ENCODE peak calls at places on chromosomes 7 and 10, in five cellular contexts. X, M, Q, I and V are unnamed samples.

GRCh38 chr10:124063736-124064135 is 29.7 kb downstream of the CHST15 start:
- DNase-seq in X (no peak), M (peak), Q (no peak), I (peak), V (no peak)

GRCh38 chr10:91596821-91597396 is 36.0 kb downstream of the PPP1R3C start:
- DNase-seq in X (peak), M (no peak), Q (no peak), I (no peak), V (no peak)

GRCh38 chr10:11440250-11441150 is 170.9 kb downstream of the USP6NL start:
- DNase-seq in X (peak), M (no peak), Q (no peak), I (no peak), V (peak)

GRCh38 chr10:32400961-32401360 is 45.0 kb upstream of the CCDC7 start:
- DNase-seq in X (no peak), M (no peak), Q (no peak), I (no peak), V (no peak)

GRCh38 chr10:103333934-103334520 is 16.9 kb downstream of the PCGF6 start:
- DNase-seq in X (no peak), M (no peak), Q (no peak), I (no peak), V (no peak)

GRCh38 chr10:69838418-69838817 is 36.7 kb downstream of the COL13A1 start:
- DNase-seq in X (no peak), M (no peak), Q (no peak), I (no peak), V (no peak)

GRCh38 chr10:78977761-78978305 is 90.9 kb upstream of the ZMIZ1 start:
- DNase-seq in X (no peak), M (no peak), Q (peak), I (no peak), V (no peak)

GRCh38 chr7:96532428-96532922 is 177.2 kb downstream of the SEM1 start:
- DNase-seq in X (no peak), M (no peak), Q (no peak), I (no peak), V (no peak)

GRCh38 chr7:50711271-50712175 is 71.2 kb downstream of the GRB10 start:
- DNase-seq in X (no peak), M (no peak), Q (peak), I (no peak), V (no peak)

GRCh38 chr10:81034376-81034775 is 496.7 kb downstream of the SH2D4B start:
- DNase-seq in X (no peak), M (no peak), Q (no peak), I (no peak), V (no peak)

GRCh38 chr10:44761076-44761475 is 150.1 kb upstream of the TMEM72 start:
- DNase-seq in X (no peak), M (no peak), Q (no peak), I (no peak), V (no peak)

GRCh38 chr10:109203616-109204375 is 719.5 kb downstream of the XPNPEP1 start:
- DNase-seq in X (no peak), M (no peak), Q (no peak), I (no peak), V (no peak)

GRCh38 chr10:30041394-30042105 is 17.8 kb downstream of the JCAD start:
- DNase-seq in X (no peak), M (no peak), Q (no peak), I (no peak), V (no peak)

GRCh38 chr7:134333943-134334342 is 17.2 kb upstream of the SLC35B4 start:
- DNase-seq in X (no peak), M (no peak), Q (no peak), I (no peak), V (no peak)

GRCh38 chr7:12584940-12585339 is 14.4 kb downstream of the SCIN start:
- DNase-seq in X (peak), M (no peak), Q (peak), I (no peak), V (no peak)

GRCh38 chr10:124743188-124744046 is 761 bp downstream of the FAM53B start:
- DNase-seq in X (no peak), M (no peak), Q (peak), I (no peak), V (no peak)

GRCh38 chr7:105153531-105153930 is 139.5 kb downstream of the KMT2E start:
- DNase-seq in X (no peak), M (no peak), Q (no peak), I (no peak), V (no peak)

GRCh38 chr7:101168412-101169049 is 3.2 kb upstream of the VGF start:
- DNase-seq in X (no peak), M (no peak), Q (no peak), I (no peak), V (peak)

GRCh38 chr7:131159961-131160361 is 167.7 kb upstream of the MKLN1 start:
- DNase-seq in X (no peak), M (no peak), Q (no peak), I (no peak), V (no peak)

GRCh38 chr7:95531605-95532004 is 45.9 kb downstream of the ASB4 start:
- DNase-seq in X (no peak), M (no peak), Q (no peak), I (no peak), V (no peak)

GRCh38 chr7:127189885-127190284 is 62.9 kb downstream of the GRM8 start:
- DNase-seq in X (no peak), M (no peak), Q (no peak), I (peak), V (no peak)

GRCh38 chr7:81688622-81689411 is 81.0 kb downstream of the HGF start:
- DNase-seq in X (no peak), M (no peak), Q (no peak), I (no peak), V (no peak)

GRCh38 chr7:153432056-153432455 is 620.1 kb upstream of the DPP6 start:
- DNase-seq in X (no peak), M (no peak), Q (no peak), I (no peak), V (peak)

GRCh38 chr10:132001238-132001977 is 19.7 kb upstream of the BNIP3 start:
- DNase-seq in X (no peak), M (no peak), Q (no peak), I (peak), V (peak)

GRCh38 chr7:47905071-47905920 is 43.0 kb downstream of the PKD1L1 start:
- DNase-seq in X (no peak), M (no peak), Q (no peak), I (peak), V (no peak)

GRCh38 chr7:18597759-18598158 is 102.2 kb downstream of the HDAC9 start:
- DNase-seq in X (no peak), M (no peak), Q (no peak), I (no peak), V (no peak)

GRCh38 chr10:46019541-46020343 is 10.7 kb downstream of the NCOA4 start:
- DNase-seq in X (no peak), M (no peak), Q (peak), I (no peak), V (no peak)